ENCODE peak calls at places on chromosomes 1 and 21, in eight cellular contexts. One of them, this sample, is unnamed.

GRCh38 chr1:236064674-236065508 is at the start of gene NID1:
- DNase-seq in upper lobe of right lung: peak; percentile 79
- DNase-seq in PC-9: no peak
- DNase-seq in OCI-LY7: no peak
- DNase-seq in A549: peak; percentile 58
- DNase-seq in uterus: peak; percentile 93
- DNase-seq in HL-60: no peak
- DNase-seq in CD8-positive, alpha-beta T cell: peak; percentile 19
- DNase-seq in this sample: peak; percentile 75

GRCh38 chr21:41678944-41679343 is 87.9 kb downstream of the RIPK4 start:
- DNase-seq in upper lobe of right lung: peak; percentile 95
- DNase-seq in PC-9: peak; percentile 96
- DNase-seq in OCI-LY7: no peak
- DNase-seq in A549: peak; percentile 90
- DNase-seq in uterus: peak; percentile 68
- DNase-seq in HL-60: no peak
- DNase-seq in CD8-positive, alpha-beta T cell: no peak
- DNase-seq in this sample: peak; percentile 96

GRCh38 chr1:54863267-54863665 is 23.7 kb downstream of the DHCR24 start:
- DNase-seq in upper lobe of right lung: peak; percentile 9
- DNase-seq in PC-9: no peak
- DNase-seq in OCI-LY7: no peak
- DNase-seq in A549: no peak
- DNase-seq in uterus: no peak
- DNase-seq in HL-60: no peak
- DNase-seq in CD8-positive, alpha-beta T cell: no peak
- DNase-seq in this sample: no peak

GRCh38 chr1:204453141-204453772 is 41.3 kb downstream of the PIK3C2B start:
- DNase-seq in upper lobe of right lung: no peak
- DNase-seq in PC-9: no peak
- DNase-seq in OCI-LY7: peak; percentile 53
- DNase-seq in A549: no peak
- DNase-seq in uterus: no peak
- DNase-seq in HL-60: no peak
- DNase-seq in CD8-positive, alpha-beta T cell: peak; percentile 73
- DNase-seq in this sample: no peak

GRCh38 chr1:12464627-12465056 is 153.4 kb downstream of the DHRS3 start:
- DNase-seq in upper lobe of right lung: no peak
- DNase-seq in PC-9: peak; percentile 37
- DNase-seq in OCI-LY7: no peak
- DNase-seq in A549: no peak
- DNase-seq in uterus: peak; percentile 68
- DNase-seq in HL-60: no peak
- DNase-seq in CD8-positive, alpha-beta T cell: no peak
- DNase-seq in this sample: no peak

GRCh38 chr1:27602510-27603319 is 1.2 kb downstream of the AHDC1 start:
- DNase-seq in upper lobe of right lung: peak; percentile 84
- DNase-seq in PC-9: peak; percentile 37
- DNase-seq in OCI-LY7: peak; percentile 47
- DNase-seq in A549: peak; percentile 25
- DNase-seq in uterus: peak; percentile 71
- DNase-seq in HL-60: no peak
- DNase-seq in CD8-positive, alpha-beta T cell: no peak
- DNase-seq in this sample: peak; percentile 42

GRCh38 chr1:67793562-67793961 is 39.7 kb downstream of the GNG12 start:
- DNase-seq in upper lobe of right lung: no peak
- DNase-seq in PC-9: no peak
- DNase-seq in OCI-LY7: no peak
- DNase-seq in A549: no peak
- DNase-seq in uterus: no peak
- DNase-seq in HL-60: no peak
- DNase-seq in CD8-positive, alpha-beta T cell: no peak
- DNase-seq in this sample: peak; percentile 63

GRCh38 chr1:196355206-196355786 is 252.9 kb downstream of the KCNT2 start:
- DNase-seq in upper lobe of right lung: no peak
- DNase-seq in PC-9: no peak
- DNase-seq in OCI-LY7: no peak
- DNase-seq in A549: peak; percentile 5
- DNase-seq in uterus: no peak
- DNase-seq in HL-60: no peak
- DNase-seq in CD8-positive, alpha-beta T cell: no peak
- DNase-seq in this sample: no peak

GRCh38 chr1:66244429-66244828 is 289.5 kb upstream of the SGIP1 start:
- DNase-seq in upper lobe of right lung: no peak
- DNase-seq in PC-9: no peak
- DNase-seq in OCI-LY7: no peak
- DNase-seq in A549: no peak
- DNase-seq in uterus: no peak
- DNase-seq in HL-60: no peak
- DNase-seq in CD8-positive, alpha-beta T cell: no peak
- DNase-seq in this sample: no peak

GRCh38 chr1:107570768-107571167 is 394.2 kb downstream of the VAV3 start:
- DNase-seq in upper lobe of right lung: no peak
- DNase-seq in PC-9: no peak
- DNase-seq in OCI-LY7: no peak
- DNase-seq in A549: no peak
- DNase-seq in uterus: no peak
- DNase-seq in HL-60: no peak
- DNase-seq in CD8-positive, alpha-beta T cell: no peak
- DNase-seq in this sample: no peak

GRCh38 chr21:15164678-15165303 is 100.0 kb upstream of the NRIP1 start:
- DNase-seq in upper lobe of right lung: no peak
- DNase-seq in PC-9: peak; percentile 30
- DNase-seq in OCI-LY7: no peak
- DNase-seq in A549: no peak
- DNase-seq in uterus: no peak
- DNase-seq in HL-60: no peak
- DNase-seq in CD8-positive, alpha-beta T cell: no peak
- DNase-seq in this sample: no peak

GRCh38 chr1:209805875-209806760 is at the start of gene IRF6:
- DNase-seq in upper lobe of right lung: peak; percentile 97
- DNase-seq in PC-9: peak; percentile 96
- DNase-seq in OCI-LY7: no peak
- DNase-seq in A549: peak; percentile 33
- DNase-seq in uterus: peak; percentile 54
- DNase-seq in HL-60: no peak
- DNase-seq in CD8-positive, alpha-beta T cell: peak; percentile 70
- DNase-seq in this sample: no peak

GRCh38 chr1:41362357-41362721 is 1.1 kb downstream of the FOXO6 start:
- DNase-seq in upper lobe of right lung: no peak
- DNase-seq in PC-9: no peak
- DNase-seq in OCI-LY7: no peak
- DNase-seq in A549: no peak
- DNase-seq in uterus: no peak
- DNase-seq in HL-60: no peak
- DNase-seq in CD8-positive, alpha-beta T cell: no peak
- DNase-seq in this sample: no peak

GRCh38 chr1:93076268-93076667 is 2.8 kb upstream of the MTF2 start:
- DNase-seq in upper lobe of right lung: no peak
- DNase-seq in PC-9: no peak
- DNase-seq in OCI-LY7: no peak
- DNase-seq in A549: no peak
- DNase-seq in uterus: no peak
- DNase-seq in HL-60: peak; percentile 65
- DNase-seq in CD8-positive, alpha-beta T cell: no peak
- DNase-seq in this sample: no peak

GRCh38 chr1:232728507-232729263 is 76.5 kb upstream of the MAP10 start:
- DNase-seq in upper lobe of right lung: no peak
- DNase-seq in PC-9: no peak
- DNase-seq in OCI-LY7: no peak
- DNase-seq in A549: no peak
- DNase-seq in uterus: no peak
- DNase-seq in HL-60: no peak
- DNase-seq in CD8-positive, alpha-beta T cell: no peak
- DNase-seq in this sample: no peak

GRCh38 chr1:27536767-27537166 is 46.8 kb upstream of the WASF2 start:
- DNase-seq in upper lobe of right lung: no peak
- DNase-seq in PC-9: peak; percentile 35
- DNase-seq in OCI-LY7: no peak
- DNase-seq in A549: no peak
- DNase-seq in uterus: peak; percentile 83
- DNase-seq in HL-60: no peak
- DNase-seq in CD8-positive, alpha-beta T cell: no peak
- DNase-seq in this sample: no peak

GRCh38 chr1:204478166-204478899 is 16.3 kb downstream of the PIK3C2B start:
- DNase-seq in upper lobe of right lung: no peak
- DNase-seq in PC-9: no peak
- DNase-seq in OCI-LY7: peak; percentile 29
- DNase-seq in A549: no peak
- DNase-seq in uterus: no peak
- DNase-seq in HL-60: no peak
- DNase-seq in CD8-positive, alpha-beta T cell: no peak
- DNase-seq in this sample: no peak

DNA sequence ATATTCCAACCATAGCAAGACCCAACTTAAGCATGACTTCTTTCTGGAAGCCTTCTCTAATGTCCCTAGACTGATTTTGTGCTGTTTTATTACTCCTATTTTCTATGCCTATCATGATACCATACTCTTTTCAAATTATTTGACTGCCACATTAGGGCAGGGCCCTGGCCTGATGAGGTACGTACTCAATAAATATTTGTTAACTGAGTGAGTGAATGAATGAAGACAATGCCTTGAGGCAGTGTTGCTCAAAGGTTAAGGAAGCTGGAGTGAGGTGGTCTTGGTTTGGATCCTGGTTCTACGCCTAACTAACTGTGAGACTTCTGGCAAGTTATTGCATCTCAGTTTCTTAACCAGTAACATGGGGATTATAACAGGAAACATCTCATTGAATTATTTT is 38.3 kb upstream of the BACH1 start:
- DNase-seq in upper lobe of right lung: no peak
- DNase-seq in PC-9: no peak
- DNase-seq in OCI-LY7: no peak
- DNase-seq in A549: no peak
- DNase-seq in uterus: no peak
- DNase-seq in HL-60: no peak
- DNase-seq in CD8-positive, alpha-beta T cell: no peak
- DNase-seq in this sample: no peak
- H3K27ac ChIP-seq in upper lobe of right lung: no peak overlapping the region
- H3K27ac ChIP-seq in PC-9: peak overlapping the region; percentile 80
- H3K27ac ChIP-seq in OCI-LY7: no peak overlapping the region
- H3K27ac ChIP-seq in A549: no peak overlapping the region
- H3K27ac ChIP-seq in uterus: no peak overlapping the region
- H3K27ac ChIP-seq in HL-60: no peak overlapping the region
- H3K27ac ChIP-seq in CD8-positive, alpha-beta T cell: no peak overlapping the region
- H3K27ac ChIP-seq in this sample: no peak overlapping the region

GRCh38 chr1:167602840-167603239 is 27.2 kb upstream of the RCSD1 start:
- DNase-seq in upper lobe of right lung: no peak
- DNase-seq in PC-9: no peak
- DNase-seq in OCI-LY7: no peak
- DNase-seq in A549: no peak
- DNase-seq in uterus: no peak
- DNase-seq in HL-60: no peak
- DNase-seq in CD8-positive, alpha-beta T cell: no peak
- DNase-seq in this sample: no peak
- H3K27ac ChIP-seq in upper lobe of right lung: no peak overlapping the region
- H3K27ac ChIP-seq in PC-9: no peak overlapping the region
- H3K27ac ChIP-seq in OCI-LY7: peak overlapping the region; percentile 79
- H3K27ac ChIP-seq in A549: no peak overlapping the region
- H3K27ac ChIP-seq in uterus: no peak overlapping the region
- H3K27ac ChIP-seq in HL-60: peak overlapping the region; percentile 84
- H3K27ac ChIP-seq in CD8-positive, alpha-beta T cell: no peak overlapping the region
- H3K27ac ChIP-seq in this sample: no peak overlapping the region

GRCh38 chr1:37362990-37363389 is 111.4 kb upstream of the ZC3H12A start:
- DNase-seq in upper lobe of right lung: no peak
- DNase-seq in PC-9: no peak
- DNase-seq in OCI-LY7: no peak
- DNase-seq in A549: no peak
- DNase-seq in uterus: peak; percentile 32
- DNase-seq in HL-60: no peak
- DNase-seq in CD8-positive, alpha-beta T cell: no peak
- DNase-seq in this sample: no peak

GRCh38 chr1:37362569-37362968 is 111.8 kb upstream of the ZC3H12A start:
- DNase-seq in upper lobe of right lung: no peak
- DNase-seq in PC-9: no peak
- DNase-seq in OCI-LY7: no peak
- DNase-seq in A549: no peak
- DNase-seq in uterus: no peak
- DNase-seq in HL-60: no peak
- DNase-seq in CD8-positive, alpha-beta T cell: no peak
- DNase-seq in this sample: no peak

GRCh38 chr1:37360011-37360410 is 114.4 kb upstream of the ZC3H12A start:
- DNase-seq in upper lobe of right lung: no peak
- DNase-seq in PC-9: no peak
- DNase-seq in OCI-LY7: no peak
- DNase-seq in A549: no peak
- DNase-seq in uterus: no peak
- DNase-seq in HL-60: no peak
- DNase-seq in CD8-positive, alpha-beta T cell: no peak
- DNase-seq in this sample: no peak

GRCh38 chr1:37358992-37359391 is 115.4 kb upstream of the ZC3H12A start:
- DNase-seq in upper lobe of right lung: no peak
- DNase-seq in PC-9: no peak
- DNase-seq in OCI-LY7: no peak
- DNase-seq in A549: no peak
- DNase-seq in uterus: no peak
- DNase-seq in HL-60: no peak
- DNase-seq in CD8-positive, alpha-beta T cell: no peak
- DNase-seq in this sample: no peak

GRCh38 chr1:37363535-37363934 is 110.8 kb upstream of the ZC3H12A start:
- DNase-seq in upper lobe of right lung: no peak
- DNase-seq in PC-9: no peak
- DNase-seq in OCI-LY7: no peak
- DNase-seq in A549: no peak
- DNase-seq in uterus: no peak
- DNase-seq in HL-60: no peak
- DNase-seq in CD8-positive, alpha-beta T cell: no peak
- DNase-seq in this sample: peak; percentile 3
- H3K27ac ChIP-seq in upper lobe of right lung: no peak overlapping the region
- H3K27ac ChIP-seq in PC-9: no peak overlapping the region
- H3K27ac ChIP-seq in OCI-LY7: no peak overlapping the region
- H3K27ac ChIP-seq in A549: no peak overlapping the region
- H3K27ac ChIP-seq in uterus: no peak overlapping the region
- H3K27ac ChIP-seq in HL-60: no peak overlapping the region
- H3K27ac ChIP-seq in CD8-positive, alpha-beta T cell: no peak overlapping the region
- H3K27ac ChIP-seq in this sample: no peak overlapping the region

GRCh38 chr1:52053862-52054261 is 1.1 kb downstream of the TXNDC12 start:
- DNase-seq in upper lobe of right lung: no peak
- DNase-seq in PC-9: no peak
- DNase-seq in OCI-LY7: no peak
- DNase-seq in A549: no peak
- DNase-seq in uterus: no peak
- DNase-seq in HL-60: no peak
- DNase-seq in CD8-positive, alpha-beta T cell: no peak
- DNase-seq in this sample: no peak

GRCh38 chr1:52055066-52055853 is at the start of gene TXNDC12:
- DNase-seq in upper lobe of right lung: peak; percentile 91
- DNase-seq in PC-9: peak; percentile 86
- DNase-seq in OCI-LY7: peak; percentile 88
- DNase-seq in A549: peak; percentile 86
- DNase-seq in uterus: peak; percentile 71
- DNase-seq in HL-60: peak; percentile 92
- DNase-seq in CD8-positive, alpha-beta T cell: peak; percentile 68
- DNase-seq in this sample: peak; percentile 88

GRCh38 chr1:52055854-52056109 is 313 bp upstream of the BTF3L4 start:
- DNase-seq in upper lobe of right lung: no peak
- DNase-seq in PC-9: no peak
- DNase-seq in OCI-LY7: no peak
- DNase-seq in A549: no peak
- DNase-seq in uterus: no peak
- DNase-seq in HL-60: no peak
- DNase-seq in CD8-positive, alpha-beta T cell: no peak
- DNase-seq in this sample: no peak

GRCh38 chr1:52056110-52056936 is at the start of gene BTF3L4:
- DNase-seq in upper lobe of right lung: peak; percentile 98
- DNase-seq in PC-9: peak; percentile 94
- DNase-seq in OCI-LY7: peak; percentile 95
- DNase-seq in A549: peak; percentile 76
- DNase-seq in uterus: peak; percentile 90
- DNase-seq in HL-60: peak; percentile 89
- DNase-seq in CD8-positive, alpha-beta T cell: peak; percentile 94
- DNase-seq in this sample: peak; percentile 89

GRCh38 chr1:52054496-52055065 is 410 bp downstream of the TXNDC12 start:
- DNase-seq in upper lobe of right lung: no peak
- DNase-seq in PC-9: peak; percentile 1
- DNase-seq in OCI-LY7: peak; percentile 5
- DNase-seq in A549: no peak
- DNase-seq in uterus: no peak
- DNase-seq in HL-60: no peak
- DNase-seq in CD8-positive, alpha-beta T cell: no peak
- DNase-seq in this sample: no peak
- H3K27ac ChIP-seq in upper lobe of right lung: peak overlapping the region; percentile 93
- H3K27ac ChIP-seq in PC-9: peak overlapping the region; percentile 93
- H3K27ac ChIP-seq in OCI-LY7: peak overlapping the region; percentile 80
- H3K27ac ChIP-seq in A549: peak overlapping the region; percentile 99
- H3K27ac ChIP-seq in uterus: peak overlapping the region; percentile 90
- H3K27ac ChIP-seq in HL-60: peak overlapping the region; percentile 98
- H3K27ac ChIP-seq in CD8-positive, alpha-beta T cell: peak overlapping the region; percentile 74
- H3K27ac ChIP-seq in this sample: peak overlapping the region; percentile 39